ENCODE peak calls at places on chromosomes 13 and 19, in four cellular contexts. C is AG10803, Q is GM06990, E is fibroblast of mammary gland. K is an unnamed sample.

GRCh38 chr13:97851269-97851668 is 102.2 kb upstream of the IPO5 start:
- DNase-seq in E (peak), Q (no peak), C (no peak), K (no peak)

GRCh38 chr13:20940083-20940482 is 37.5 kb upstream of the XPO4 start:
- DNase-seq in Q (no peak), C (peak), E (peak), K (no peak)

GRCh38 chr13:41178040-41178439 is 16.3 kb downstream of the KBTBD7 start:
- DNase-seq in E (peak), Q (no peak), C (peak), K (no peak)

GRCh38 chr13:21683034-21683733 is 12.3 kb downstream of the FGF9 start:
- DNase-seq in C (peak), E (peak), Q (no peak), K (no peak)

GRCh38 chr19:53908106-53908932 is 759 bp upstream of the CACNG7 start:
- DNase-seq in C (peak), E (peak), Q (peak), K (peak)

GRCh38 chr13:112740502-112741131 is 50.8 kb downstream of the ATP11A start:
- DNase-seq in Q (no peak), C (peak), E (peak), K (no peak)

GRCh38 chr13:94154362-94154761 is 325.1 kb downstream of the DCT start:
- DNase-seq in Q (no peak), C (peak), E (peak), K (no peak)

GRCh38 chr13:59635591-59635990 is 528.1 kb downstream of the DIAPH3 start:
- DNase-seq in E (no peak), C (no peak), Q (no peak), K (no peak)

GRCh38 chr19:7748756-7749155 is 1.4 kb upstream of the CD209 start:
- DNase-seq in C (no peak), Q (no peak), E (peak), K (no peak)

GRCh38 chr13:20624213-20624612 is 57.3 kb downstream of the IFT88 start:
- DNase-seq in Q (no peak), C (no peak), E (no peak), K (no peak)

GRCh38 chr19:39375929-39376328 is 15.0 kb downstream of the PAF1 start:
- DNase-seq in Q (no peak), C (no peak), E (no peak), K (no peak)

GRCh38 chr13:93775027-93775426 is 548.4 kb downstream of the GPC6 start:
- DNase-seq in Q (no peak), C (no peak), E (no peak), K (no peak)

GRCh38 chr19:15332311-15332996 is at the start of gene BRD4:
- DNase-seq in C (peak), Q (peak), E (peak), K (peak)

GRCh38 chr13:32903720-32904119 is 112.5 kb upstream of the KL start:
- DNase-seq in Q (no peak), E (peak), C (no peak), K (no peak)

GRCh38 chr13:48636550-48636949 is 17.2 kb upstream of the CYSLTR2 start:
- DNase-seq in E (peak), C (peak), Q (no peak), K (no peak)

GRCh38 chr19:33286899-33287298 is 15.4 kb downstream of the CEBPA start:
- DNase-seq in Q (no peak), C (no peak), E (no peak), K (no peak)

GRCh38 chr19:51096473-51097165 is 11.6 kb downstream of the CTU1 start:
- DNase-seq in Q (no peak), C (no peak), E (peak), K (no peak)

GRCh38 chr19:42467437-42467760 is 24.7 kb upstream of the CXCL17 start:
- DNase-seq in Q (no peak), C (no peak), E (peak), K (no peak)

GRCh38 chr13:42821437-42821836 is 40.1 kb downstream of the FAM216B start:
- DNase-seq in C (peak), E (peak), Q (no peak), K (no peak)

GRCh38 chr13:80361883-80362327 is 21.0 kb upstream of the SPRY2 start:
- DNase-seq in E (no peak), C (no peak), Q (no peak), K (peak)

GRCh38 chr19:51480590-51480989 is 2.3 kb downstream of the CEACAM18 start:
- DNase-seq in Q (no peak), C (no peak), E (no peak), K (no peak)

GRCh38 chr19:56625708-56626107 is 17.3 kb upstream of the SMIM17 start:
- DNase-seq in Q (no peak), E (no peak), C (no peak), K (no peak)

GRCh38 chr13:73212482-73212881 is 153.7 kb downstream of the KLF5 start:
- DNase-seq in E (no peak), C (no peak), Q (no peak), K (no peak)

GRCh38 chr19:56476093-56476492 is 1.1 kb downstream of the ZNF667 start:
- DNase-seq in Q (no peak), E (no peak), C (no peak), K (no peak)

GRCh38 chr13:78012046-78012445 is 93.4 kb upstream of the EDNRB start:
- DNase-seq in Q (no peak), E (no peak), C (no peak), K (no peak)

GRCh38 chr13:90485441-90485840 is 862.0 kb upstream of the MIR17HG start:
- DNase-seq in Q (no peak), E (peak), C (peak), K (no peak)

GRCh38 chr19:13461536-13461935 is 44.7 kb downstream of the CACNA1A start:
- DNase-seq in C (no peak), Q (no peak), E (no peak), K (no peak)

GRCh38 chr19:11264452-11265176 is 2.3 kb upstream of the DOCK6 start:
- DNase-seq in Q (no peak), C (no peak), E (no peak), K (peak)

GRCh38 chr13:26968431-26969335 is 202.9 kb downstream of the USP12 start:
- DNase-seq in Q (no peak), C (no peak), E (peak), K (no peak)

GRCh38 chr13:40564342-40564997 is 102.0 kb downstream of the FOXO1 start:
- DNase-seq in C (no peak), E (no peak), Q (peak), K (peak)

GRCh38 chr19:13985771-13986347 is 20.3 kb downstream of the RFX1 start:
- DNase-seq in C (no peak), Q (peak), E (no peak), K (no peak)

GRCh38 chr13:30039506-30039905 is 189.1 kb upstream of the UBL3 start:
- DNase-seq in Q (no peak), E (no peak), C (no peak), K (no peak)

GRCh38 chr13:30037306-30037705 is 186.9 kb upstream of the UBL3 start:
- DNase-seq in Q (no peak), E (no peak), C (peak), K (no peak)

GRCh38 chr13:30042272-30042671 is 191.9 kb upstream of the UBL3 start:
- DNase-seq in Q (no peak), E (no peak), C (no peak), K (no peak)

GRCh38 chr13:30037766-30038165 is 187.3 kb upstream of the UBL3 start:
- DNase-seq in Q (no peak), E (peak), C (peak), K (no peak)

GRCh38 chr13:30038884-30039283 is 188.5 kb upstream of the UBL3 start:
- DNase-seq in Q (no peak), C (peak), E (peak), K (no peak)
- TF ChIP-seq CTCF in Q (no peak), C (peak), E (peak), K (no peak)

GRCh38 chr13:100130092-100130491 is 41.2 kb downstream of the PCCA start:
- DNase-seq in C (peak), E (peak), Q (no peak), K (no peak)

GRCh38 chr13:100129605-100130004 is 40.7 kb downstream of the PCCA start:
- DNase-seq in E (no peak), Q (no peak), C (peak), K (peak)

GRCh38 chr13:100130930-100131511 is 42.1 kb downstream of the PCCA start:
- DNase-seq in C (peak), E (peak), Q (no peak), K (no peak)

GRCh38 chr13:100128838-100129237 is 39.9 kb downstream of the PCCA start:
- DNase-seq in C (no peak), E (no peak), Q (no peak), K (no peak)

GRCh38 chr13:100131863-100132574 is 43.1 kb downstream of the PCCA start:
- DNase-seq in C (peak), E (peak), Q (no peak), K (no peak)
- TF ChIP-seq CTCF in C (no peak), E (no peak), Q (no peak), K (no peak)

DNA sequence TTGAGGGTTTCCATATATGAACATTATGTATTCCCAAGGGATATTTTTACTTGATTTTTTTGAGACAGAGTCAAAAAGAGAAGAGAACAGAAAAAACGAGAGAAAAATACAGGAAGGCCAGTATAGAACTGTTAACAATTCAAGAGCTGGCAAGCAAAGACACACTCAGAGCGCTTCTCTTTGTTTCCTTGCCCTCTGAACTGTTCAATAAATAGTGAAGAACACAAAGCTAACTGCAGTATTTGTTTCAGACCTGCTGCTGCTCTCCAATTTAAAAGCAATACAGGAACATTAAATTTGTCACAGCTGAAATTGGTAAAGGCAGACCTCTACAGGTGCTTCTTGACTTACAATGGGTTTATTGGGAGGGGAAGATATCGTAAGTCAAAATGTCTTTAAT is 14.0 kb upstream of the NEK3 start:
- DNase-seq in C (no peak), E (no peak), Q (no peak), K (no peak)
- TF ChIP-seq CTCF in C (no peak), E (no peak), Q (no peak), K (no peak)

GRCh38 chr19:37855098-37855497 is 51.3 kb downstream of the WDR87 start:
- DNase-seq in C (peak), Q (peak), E (peak), K (peak)
- TF ChIP-seq CTCF in C (no peak), Q (no peak), E (no peak), K (no peak)

GRCh38 chr19:49132974-49133609 is 13.7 kb downstream of the PPFIA3 start:
- DNase-seq in C (no peak), Q (no peak), E (no peak), K (no peak)
- TF ChIP-seq CTCF in C (no peak), Q (no peak), E (no peak), K (no peak)

DNA sequence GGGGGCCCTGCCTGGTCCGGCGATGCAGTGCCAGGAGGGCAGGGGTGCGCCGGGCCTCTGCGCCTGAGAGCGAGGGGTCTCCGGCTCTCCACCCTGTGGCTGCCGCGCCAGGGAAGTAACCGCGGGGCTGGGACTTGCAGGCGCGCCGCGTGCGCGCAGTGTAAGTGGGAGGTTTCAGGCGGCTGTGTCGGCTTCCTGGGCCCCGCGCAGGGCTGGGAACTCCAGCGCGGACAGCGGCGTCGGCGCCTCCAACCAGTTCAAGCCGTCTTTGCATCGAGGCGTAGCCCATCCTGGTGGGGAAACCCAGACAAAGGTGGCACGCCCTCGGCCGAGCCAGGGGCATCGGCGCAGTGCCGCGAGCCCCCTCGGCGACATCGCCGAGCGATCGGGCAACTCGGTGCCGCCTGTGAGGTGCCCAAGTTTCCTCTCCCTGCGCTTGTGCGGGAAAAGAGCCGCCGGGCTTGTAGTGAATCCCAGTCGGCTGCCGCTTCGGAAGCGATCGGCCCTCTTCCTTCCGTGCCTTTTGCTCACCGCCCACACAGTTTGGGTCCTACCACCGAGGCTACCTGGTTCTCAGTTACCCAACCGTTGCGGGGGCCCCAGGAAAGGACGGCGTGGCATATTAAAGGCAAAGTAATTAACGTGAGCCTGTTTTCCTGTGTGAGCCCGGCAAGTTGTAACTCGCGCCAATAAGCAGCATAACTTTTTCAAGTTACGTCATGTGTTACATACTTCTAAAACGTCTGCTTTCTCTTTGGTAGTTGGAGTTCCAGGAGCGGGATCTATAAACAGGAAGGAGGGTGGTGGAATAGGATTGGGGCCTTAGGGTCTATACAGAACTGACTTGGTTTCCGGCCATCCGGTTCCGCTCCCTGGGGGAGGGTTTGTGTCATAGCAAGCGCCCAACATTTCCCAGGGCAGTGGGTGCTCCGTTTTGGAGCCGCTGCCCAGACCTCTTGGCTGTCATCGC is 1.2 kb downstream of the LRCH1 start:
- DNase-seq in Q (peak), E (peak), C (peak), K (peak)
- TF ChIP-seq CTCF in Q (no peak), E (peak), C (peak), K (no peak)

GRCh38 chr19:36051236-36051635 is 2.8 kb downstream of the THAP8 start:
- DNase-seq in C (no peak), E (no peak), Q (no peak), K (no peak)
- TF ChIP-seq CTCF in C (peak), E (peak), Q (peak), K (peak)

K was measured in GM20000.